ENCODE peak calls at places on chromosomes 7 and 10, in six cellular contexts. F, H, A, E, K and S are unnamed samples.

GRCh38 chr10:17043586-17043985 is 86.0 kb downstream of the CUBN start:
- DNase-seq in F (no peak), H (no peak), A (no peak), E (no peak), K (no peak), S (no peak)

GRCh38 chr10:1432161-1432560 is 305.2 kb downstream of the ADARB2 start:
- DNase-seq in F (no peak), H (no peak), A (no peak), E (no peak), K (no peak), S (no peak)

GRCh38 chr10:78756604-78757442 is 311.9 kb upstream of the ZMIZ1 start:
- DNase-seq in F (peak), H (peak), A (peak), E (no peak), K (peak), S (peak)

GRCh38 chr7:134031835-134032617 is 95.1 kb upstream of the LRGUK start:
- DNase-seq in F (no peak), H (no peak), A (no peak), E (no peak), K (peak), S (no peak)

GRCh38 chr10:1539216-1539615 is 198.1 kb downstream of the ADARB2 start:
- DNase-seq in F (peak), H (no peak), A (no peak), E (no peak), K (no peak), S (no peak)

GRCh38 chr10:132231656-132232552 is 45.2 kb downstream of the DPYSL4 start:
- DNase-seq in F (no peak), H (no peak), A (no peak), E (peak), K (no peak), S (no peak)

GRCh38 chr7:24395512-24395911 is 111.5 kb downstream of the NPY start:
- DNase-seq in F (no peak), H (no peak), A (no peak), E (no peak), K (no peak), S (no peak)

GRCh38 chr7:27178366-27178765 is 4.2 kb upstream of the HOXA10 start:
- DNase-seq in F (peak), H (no peak), A (no peak), E (no peak), K (no peak), S (no peak)

GRCh38 chr7:155885162-155886160 is 73.2 kb upstream of the SHH start:
- DNase-seq in F (peak), H (no peak), A (peak), E (no peak), K (peak), S (peak)

GRCh38 chr7:157404845-157405481 is 68.2 kb downstream of the DNAJB6 start:
- DNase-seq in F (peak), H (peak), A (peak), E (no peak), K (peak), S (peak)

GRCh38 chr7:85890244-85890811 is 703.5 kb upstream of the SEMA3D start:
- DNase-seq in F (no peak), H (no peak), A (peak), E (peak), K (peak), S (peak)

GRCh38 chr7:135204271-135204872 is 7.0 kb downstream of the WDR91 start:
- DNase-seq in F (no peak), H (no peak), A (peak), E (no peak), K (peak), S (peak)

GRCh38 chr7:144481863-144482262 is 78.4 kb upstream of the NOBOX start:
- DNase-seq in F (no peak), H (no peak), A (no peak), E (no peak), K (peak), S (no peak)

GRCh38 chr7:28142650-28143049 is 37.9 kb downstream of the JAZF1 start:
- DNase-seq in F (no peak), H (no peak), A (no peak), E (no peak), K (no peak), S (no peak)

GRCh38 chr7:107315821-107316220 is 147.0 kb downstream of the HBP1 start:
- DNase-seq in F (no peak), H (no peak), A (no peak), E (no peak), K (no peak), S (no peak)

GRCh38 chr10:15237351-15237750 is 68.9 kb upstream of the NMT2 start:
- DNase-seq in F (no peak), H (no peak), A (peak), E (no peak), K (peak), S (peak)

GRCh38 chr7:519429-519973 is at the start of gene PDGFA:
- DNase-seq in F (no peak), H (no peak), A (no peak), E (peak), K (peak), S (peak)

GRCh38 chr7:155315977-155316376 is 18.3 kb downstream of the INSIG1 start:
- DNase-seq in F (no peak), H (no peak), A (no peak), E (no peak), K (no peak), S (no peak)

GRCh38 chr10:18463673-18464211 is 187.6 kb downstream of the NSUN6 start:
- DNase-seq in F (no peak), H (no peak), A (no peak), E (no peak), K (no peak), S (no peak)

GRCh38 chr10:126101744-126102143 is 205.4 kb downstream of the FANK1 start:
- DNase-seq in F (no peak), H (no peak), A (no peak), E (peak), K (no peak), S (no peak)

GRCh38 chr10:70984986-70985719 is 96.8 kb upstream of the PCBD1 start:
- DNase-seq in F (peak), H (no peak), A (peak), E (no peak), K (no peak), S (no peak)

GRCh38 chr7:45173596-45174327 is 16.2 kb downstream of the RAMP3 start:
- DNase-seq in F (peak), H (no peak), A (no peak), E (no peak), K (no peak), S (no peak)

GRCh38 chr7:155258233-155258575 is 39.5 kb upstream of the INSIG1 start:
- DNase-seq in F (no peak), H (peak), A (peak), E (no peak), K (peak), S (peak)

GRCh38 chr7:141039366-141039765 is 24.6 kb upstream of the MRPS33 start:
- DNase-seq in F (no peak), H (no peak), A (peak), E (no peak), K (no peak), S (peak)

GRCh38 chr10:24811906-24812305 is 88.2 kb upstream of the ARHGAP21 start:
- DNase-seq in F (no peak), H (no peak), A (peak), E (no peak), K (no peak), S (no peak)

GRCh38 chr7:131166066-131166465 is 161.6 kb upstream of the MKLN1 start:
- DNase-seq in F (no peak), H (no peak), A (no peak), E (no peak), K (peak), S (peak)

GRCh38 chr7:81195033-81195432 is 276.2 kb upstream of the SEMA3C start:
- DNase-seq in F (no peak), H (no peak), A (peak), E (no peak), K (no peak), S (peak)

GRCh38 chr10:124736491-124737136 is 7.6 kb downstream of the FAM53B start:
- DNase-seq in F (peak), H (no peak), A (peak), E (no peak), K (peak), S (peak)

GRCh38 chr7:21261627-21262564 is 166.0 kb upstream of the SP4 start:
- DNase-seq in F (peak), H (no peak), A (peak), E (peak), K (peak), S (peak)

GRCh38 chr10:24622781-24623301 is 100.8 kb downstream of the ARHGAP21 start:
- DNase-seq in F (no peak), H (no peak), A (no peak), E (no peak), K (peak), S (no peak)

GRCh38 chr7:79778786-79779382 is 325.4 kb upstream of the MAGI2 start:
- DNase-seq in F (no peak), H (peak), A (peak), E (no peak), K (peak), S (peak)

GRCh38 chr7:42192851-42193456 is 44.1 kb downstream of the GLI3 start:
- DNase-seq in F (no peak), H (no peak), A (no peak), E (no peak), K (peak), S (no peak)

GRCh38 chr7:5594616-5595544 is 171.2 kb upstream of the TNRC18 start:
- DNase-seq in F (no peak), H (no peak), A (no peak), E (peak), K (no peak), S (peak)

GRCh38 chr7:151699147-151699546 is 177.8 kb downstream of the PRKAG2 start:
- DNase-seq in F (no peak), H (peak), A (peak), E (no peak), K (peak), S (peak)

GRCh38 chr10:77555591-77556212 is 81.9 kb downstream of the KCNMA1 start:
- DNase-seq in F (no peak), H (no peak), A (peak), E (no peak), K (peak), S (no peak)

GRCh38 chr7:89771003-89771636 is 383.1 kb upstream of the STEAP1 start:
- DNase-seq in F (no peak), H (no peak), A (no peak), E (no peak), K (no peak), S (no peak)

GRCh38 chr7:107506683-107507339 is 37.0 kb downstream of the GPR22 start:
- DNase-seq in F (no peak), H (no peak), A (peak), E (no peak), K (peak), S (peak)